ENCODE peak calls at places on chromosome 19, in seven cellular contexts. I is H1, A is HCT116, S is SK-N-SH, B is HepG2, C is GM12878, K is K562. U is an unnamed sample.

GRCh38 chr19:54390942-54391577 is 24.2 kb upstream of the TTYH1 start:
- DNase-seq in S (peak), K (peak), B (peak), I (peak), A (peak), C (no peak), U (no peak)

GRCh38 chr19:43966079-43966694 is 15.2 kb downstream of the ZNF221 start:
- DNase-seq in A (no peak), K (no peak), I (no peak), C (no peak), B (no peak), S (no peak), U (no peak)

GRCh38 chr19:35767288-35768081 is 7.9 kb upstream of the ARHGAP33 start:
- DNase-seq in I (peak), B (peak), S (peak), A (no peak), C (no peak), K (no peak), U (no peak)

GRCh38 chr19:4877753-4878490 is 10.5 kb upstream of the PLIN3 start:
- DNase-seq in A (no peak), B (no peak), C (no peak), S (peak), K (peak), I (peak), U (no peak)

GRCh38 chr19:679418-680286 is 3.5 kb downstream of the FSTL3 start:
- DNase-seq in B (no peak), A (no peak), K (peak), I (no peak), C (no peak), S (peak), U (peak)

GRCh38 chr19:35350591-35350990 is 2.9 kb downstream of the FFAR1 start:
- DNase-seq in I (peak), S (no peak), K (no peak), A (no peak), C (no peak), B (no peak), U (no peak)

GRCh38 chr19:35123573-35123972 is 8.0 kb downstream of the FXYD3 start:
- DNase-seq in I (no peak), A (no peak), B (no peak), K (no peak), S (no peak), C (no peak), U (peak)

GRCh38 chr19:795691-796581 is 1.3 kb upstream of the PTBP1 start:
- DNase-seq in I (no peak), S (no peak), A (no peak), C (no peak), B (no peak), K (no peak), U (no peak)

GRCh38 chr19:1649706-1650626 is 2.4 kb downstream of the TCF3 start:
- DNase-seq in A (no peak), C (no peak), K (no peak), S (no peak), I (no peak), B (no peak), U (no peak)

GRCh38 chr19:19900124-19900523 is 622 bp upstream of the ZNF93 start:
- DNase-seq in I (no peak), C (no peak), K (peak), A (no peak), S (peak), B (no peak), U (no peak)

GRCh38 chr19:2661615-2662014 is 40.9 kb downstream of the GNG7 start:
- DNase-seq in B (no peak), I (no peak), A (peak), S (no peak), C (no peak), K (no peak), U (no peak)

GRCh38 chr19:1590641-1591397 is 1.8 kb downstream of the MBD3 start:
- DNase-seq in B (peak), A (no peak), I (no peak), C (no peak), S (peak), K (no peak), U (no peak)

GRCh38 chr19:45103200-45103624 is 10.2 kb downstream of the PPP1R37 start:
- DNase-seq in S (no peak), B (no peak), K (no peak), I (no peak), A (no peak), C (no peak), U (no peak)

GRCh38 chr19:19545128-19545591 is 7.1 kb downstream of the CILP2 start:
- DNase-seq in S (no peak), B (no peak), K (no peak), A (no peak), I (no peak), C (no peak), U (no peak)

GRCh38 chr19:33668968-33669367 is 47.2 kb downstream of the CHST8 start:
- DNase-seq in B (peak), I (no peak), A (no peak), K (no peak), C (no peak), S (no peak), U (no peak)

GRCh38 chr19:3369337-3370213 is 3.2 kb downstream of the NFIC start:
- DNase-seq in C (no peak), S (no peak), K (no peak), I (no peak), B (no peak), A (no peak), U (no peak)

GRCh38 chr19:8595651-8596050 is 14.9 kb downstream of the ADAMTS10 start:
- DNase-seq in A (no peak), C (no peak), K (no peak), B (no peak), S (no peak), I (no peak), U (no peak)

GRCh38 chr19:4652075-4652474 is 12.8 kb downstream of the TNFAIP8L1 start:
- DNase-seq in B (no peak), S (no peak), C (no peak), A (no peak), K (peak), I (no peak), U (no peak)

GRCh38 chr19:1223018-1223855 is 14.6 kb downstream of the CBARP start:
- DNase-seq in S (peak), B (no peak), A (no peak), C (no peak), K (peak), I (peak), U (no peak)

GRCh38 chr19:4376991-4377781 is 23.2 kb downstream of the SH3GL1 start:
- DNase-seq in A (no peak), S (no peak), I (no peak), K (no peak), B (no peak), C (no peak), U (no peak)

GRCh38 chr19:40616941-40617340 is 15.8 kb downstream of the LTBP4 start:
- DNase-seq in A (no peak), C (no peak), K (no peak), S (no peak), B (no peak), I (no peak), U (no peak)

GRCh38 chr19:8224394-8225145 is 15.4 kb downstream of the CERS4 start:
- DNase-seq in S (no peak), A (no peak), K (no peak), I (no peak), C (no peak), B (no peak), U (no peak)

GRCh38 chr19:8355631-8356402 is 8.1 kb upstream of the ANGPTL4 start:
- DNase-seq in K (peak), B (peak), C (no peak), A (peak), I (no peak), S (no peak), U (no peak)

GRCh38 chr19:6740589-6741348 is 1.3 kb downstream of the TRIP10 start:
- DNase-seq in B (no peak), C (no peak), I (no peak), K (peak), S (peak), A (no peak), U (peak)

GRCh38 chr19:44796701-44797115 is 12.2 kb upstream of the BCAM start:
- DNase-seq in S (no peak), B (peak), I (no peak), C (no peak), K (no peak), A (no peak), U (no peak)

GRCh38 chr19:45494261-45494916 is 2.5 kb downstream of the RTN2 start:
- DNase-seq in B (no peak), S (no peak), I (no peak), A (no peak), C (no peak), K (no peak), U (no peak)

GRCh38 chr19:13102666-13103584 is at the start of gene LYL1:
- DNase-seq in B (peak), A (no peak), I (peak), K (peak), C (no peak), S (peak), U (no peak)
- TF ChIP-seq JUND in B (no peak), A (no peak), I (no peak), K (peak), C (no peak), S (no peak), U (no peak)

DNA sequence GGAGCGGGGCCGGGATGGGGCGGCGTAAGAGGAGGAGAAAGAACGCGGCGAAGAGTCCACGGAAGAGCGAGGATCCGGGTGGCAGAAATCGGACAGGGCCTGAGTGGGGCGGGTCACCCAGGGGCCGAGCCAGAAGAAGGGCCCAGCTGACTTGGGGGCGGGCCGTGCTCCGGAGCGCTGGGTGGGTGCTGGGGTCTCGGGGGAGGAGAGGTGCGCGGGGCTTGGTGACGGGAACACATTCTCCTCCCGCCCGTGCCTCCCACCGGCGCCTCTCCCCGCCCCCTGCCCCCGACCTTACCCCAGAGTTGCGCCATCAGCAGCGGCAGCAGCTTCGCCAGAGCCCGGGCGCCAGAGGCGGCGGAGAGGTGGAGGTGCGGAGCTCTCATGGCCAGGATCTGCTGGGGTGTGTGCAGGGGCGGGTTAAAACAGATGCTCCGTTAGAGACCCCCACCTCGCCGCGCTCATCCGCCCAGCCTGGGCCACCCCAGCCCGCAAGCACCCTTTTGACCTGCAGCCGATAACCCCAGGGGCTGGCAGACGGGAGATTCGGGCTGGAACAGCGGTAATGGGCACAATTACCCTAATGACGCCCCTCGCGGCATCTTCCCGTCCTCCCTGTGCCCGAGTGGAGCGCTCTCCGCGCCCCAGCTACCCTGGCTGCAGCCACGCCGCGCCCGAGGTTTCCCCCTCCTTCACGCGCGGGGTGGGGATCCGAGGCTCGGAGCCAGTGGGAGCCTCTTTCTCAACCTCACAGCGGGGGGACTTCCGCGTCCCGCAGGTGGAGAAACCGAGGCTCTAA is 565 bp downstream of the KLK10 start:
- DNase-seq in I (peak), B (no peak), S (no peak), A (no peak), K (no peak), C (no peak), U (no peak)
- TF ChIP-seq JUND in I (no peak), B (no peak), S (no peak), A (no peak), K (no peak), C (no peak), U (no peak)

GRCh38 chr19:38037151-38037611 is 130.2 kb downstream of the SIPA1L3 start:
- DNase-seq in S (no peak), A (no peak), B (no peak), K (no peak), I (no peak), C (no peak), U (no peak)

GRCh38 chr19:38043649-38044144 is 136.7 kb downstream of the SIPA1L3 start:
- DNase-seq in I (no peak), A (no peak), C (no peak), K (no peak), S (no peak), B (no peak), U (no peak)

GRCh38 chr19:38042132-38042531 is 135.1 kb downstream of the SIPA1L3 start:
- DNase-seq in B (no peak), S (no peak), K (no peak), A (no peak), C (no peak), I (no peak), U (no peak)

GRCh38 chr19:38036707-38037106 is 129.7 kb downstream of the SIPA1L3 start:
- DNase-seq in A (no peak), S (no peak), K (no peak), C (no peak), B (no peak), I (no peak), U (no peak)

DNA sequence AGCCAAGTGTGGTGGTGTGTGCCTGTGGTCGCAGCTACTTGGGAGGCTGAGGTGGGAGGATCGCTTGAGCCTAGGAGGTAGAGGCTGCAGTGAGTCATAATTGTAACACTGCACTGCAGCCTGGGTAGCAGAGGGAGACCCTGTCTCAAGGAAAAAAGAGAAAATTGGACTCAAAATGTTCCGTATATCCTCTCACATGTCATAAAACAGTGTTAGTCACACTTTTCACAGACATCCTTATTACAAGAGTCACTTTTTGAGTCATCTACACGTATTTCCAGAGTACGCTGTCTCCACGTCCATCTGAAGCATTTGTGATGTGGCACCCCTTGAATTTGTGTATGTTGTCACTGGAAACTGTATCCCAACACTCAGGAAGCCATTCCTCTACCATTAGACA is 133.0 kb downstream of the SIPA1L3 start:
- DNase-seq in S (no peak), B (no peak), K (no peak), I (no peak), A (no peak), C (no peak), U (no peak)
- TF ChIP-seq JUND in S (peak), B (no peak), K (no peak), I (no peak), A (no peak), C (no peak), U (no peak)

GRCh38 chr19:18029617-18030338 is 21.8 kb downstream of the ARRDC2 start:
- DNase-seq in S (peak), A (peak), B (peak), C (no peak), K (peak), I (no peak), U (peak)
- TF ChIP-seq JUND in S (no peak), A (peak), B (peak), C (no peak), K (no peak), I (no peak), U (no peak)

DNA sequence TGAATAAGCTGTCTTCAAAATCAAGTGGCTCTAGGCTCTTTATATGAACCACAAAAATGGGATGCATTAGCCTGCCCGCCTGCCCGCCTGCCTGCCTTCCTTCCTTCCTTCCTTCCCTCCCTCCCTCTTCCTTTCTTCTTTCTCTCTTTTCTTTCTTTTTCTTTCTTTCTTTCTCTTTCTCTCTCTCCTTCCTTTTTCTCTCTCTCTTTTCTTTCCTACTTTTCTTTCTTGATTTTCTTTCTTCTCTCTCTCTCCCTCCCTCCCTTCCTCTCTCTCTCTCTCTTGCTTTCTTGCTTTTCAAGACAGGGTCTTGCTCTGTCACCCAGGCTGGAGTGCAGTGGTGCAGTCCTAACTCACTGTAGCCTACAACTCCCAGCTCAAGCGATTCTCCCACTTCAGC is 26.9 kb downstream of the F2RL3 start:
- DNase-seq in C (no peak), K (no peak), S (no peak), A (no peak), B (no peak), I (no peak), U (no peak)
- TF ChIP-seq JUND in C (no peak), K (no peak), S (no peak), A (no peak), B (no peak), I (no peak), U (no peak)

DNA sequence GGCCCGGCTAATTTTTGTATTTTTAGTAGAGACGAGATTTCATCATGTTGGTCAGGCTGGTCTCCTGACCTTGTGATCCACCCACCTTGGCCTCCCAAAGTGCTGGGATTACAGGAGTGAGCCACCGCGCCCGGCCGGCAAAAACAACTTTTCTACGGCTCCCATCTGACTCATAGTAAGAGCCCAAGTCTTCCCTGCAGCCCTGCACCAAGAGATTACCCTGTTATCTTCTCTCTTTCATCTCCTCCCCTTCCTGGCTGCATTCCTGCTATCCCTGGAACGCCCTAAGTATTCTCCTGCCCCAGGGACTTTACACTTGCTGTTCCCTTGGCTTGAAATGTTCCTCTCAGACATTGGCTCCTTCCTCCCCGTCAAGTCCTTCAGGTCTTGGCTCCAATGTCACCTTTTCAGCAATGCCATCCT is 6.6 kb downstream of the AP2S1 start:
- DNase-seq in I (no peak), C (no peak), K (peak), A (no peak), S (no peak), B (no peak), U (no peak)
- TF ChIP-seq JUND in I (no peak), C (no peak), K (peak), A (no peak), S (no peak), B (no peak), U (no peak)

GRCh38 chr19:47663911-47664771 is 49.1 kb upstream of the EHD2 start:
- DNase-seq in B (peak), S (no peak), A (no peak), K (peak), I (no peak), C (no peak), U (peak)
- TF ChIP-seq JUND in B (no peak), S (peak), A (no peak), K (peak), I (no peak), C (no peak), U (no peak)

GRCh38 chr19:21328885-21329605 is at the start of gene ZNF708:
- DNase-seq in A (peak), B (peak), K (peak), I (peak), C (peak), S (peak), U (peak)
- TF ChIP-seq JUND in A (no peak), B (no peak), K (no peak), I (no peak), C (no peak), S (no peak), U (no peak)

DNA sequence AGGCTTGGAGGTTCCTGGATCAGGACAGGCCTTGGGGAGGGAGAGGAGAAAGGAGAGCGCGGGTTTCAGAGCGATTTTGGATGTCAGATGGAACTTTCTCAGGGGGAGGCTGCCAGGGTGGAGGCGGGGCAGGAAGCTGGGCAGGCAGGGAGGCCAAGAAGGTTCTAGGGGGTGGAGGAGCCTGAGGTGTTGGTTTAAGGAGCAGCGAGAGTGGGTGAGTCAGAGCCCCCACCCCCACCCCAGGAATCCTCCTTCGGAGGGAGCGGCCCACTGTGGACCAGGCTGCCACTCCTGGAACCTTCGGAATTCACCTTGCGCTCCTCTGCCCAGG is 15.9 kb upstream of the NOP53 start:
- DNase-seq in S (no peak), C (no peak), A (peak), B (no peak), I (peak), K (peak), U (peak)
- TF ChIP-seq JUND in S (peak), C (no peak), A (peak), B (no peak), I (peak), K (peak), U (peak)

U was measured in T47D.